ENCODE peak calls at places on chromosome 14, in nine cellular contexts. X is fibroblast of lung, N is GM23338, A is BJ, G is cardiac muscle cell, D is adrenal gland, S is fibroblast of pulmonary artery, C is AG09309, Q is astrocyte of the cerebellum. R is an unnamed sample.

GRCh38 chr14:90534091-90534837 is 137.4 kb downstream of the CALM1 start:
- DNase-seq in X (peak; percentile 76), N (no peak), A (no peak), G (peak; percentile 78), D (no peak), S (peak; percentile 50), C (no peak), Q (peak; percentile 9), R (no peak)

GRCh38 chr14:104576607-104577332 is 2.8 kb upstream of the C14orf180 start:
- DNase-seq in X (no peak), N (no peak), A (no peak), G (no peak), D (no peak), S (no peak), C (no peak), Q (no peak), R (no peak)

GRCh38 chr14:35336171-35337073 is 44.2 kb downstream of the PSMA6 start:
- DNase-seq in X (peak; percentile 47), N (peak; percentile 63), A (no peak), G (peak; percentile 99), D (peak; percentile 98), S (peak; percentile 99), C (no peak), Q (no peak), R (no peak)

GRCh38 chr14:103512701-103513611 is 9.7 kb downstream of the CKB start:
- DNase-seq in X (peak; percentile 84), N (peak; percentile 45), A (no peak), G (no peak), D (peak; percentile 86), S (peak; percentile 47), C (peak; percentile 60), Q (peak; percentile 19), R (no peak)

GRCh38 chr14:34713681-34714319 is 593 bp downstream of the CFL2 start:
- DNase-seq in X (peak; percentile 87), N (peak; percentile 33), A (peak; percentile 73), G (peak; percentile 59), D (no peak), S (peak; percentile 67), C (no peak), Q (no peak), R (no peak)

GRCh38 chr14:65225299-65226159 is 123.2 kb upstream of the MAX start:
- DNase-seq in X (no peak), N (no peak), A (no peak), G (no peak), D (no peak), S (no peak), C (no peak), Q (no peak), R (no peak)

GRCh38 chr14:50047274-50047676 is 69.1 kb downstream of the VCPKMT start:
- DNase-seq in X (no peak), N (no peak), A (no peak), G (no peak), D (peak; percentile 64), S (no peak), C (no peak), Q (no peak), R (no peak)

GRCh38 chr14:36967892-36968555 is 204.4 kb downstream of the SLC25A21 start:
- DNase-seq in X (no peak), N (no peak), A (no peak), G (no peak), D (no peak), S (no peak), C (no peak), Q (no peak), R (no peak)

GRCh38 chr14:92645841-92646478 is 102.5 kb downstream of the LGMN start:
- DNase-seq in X (peak; percentile 84), N (no peak), A (peak; percentile 77), G (peak; percentile 89), D (no peak), S (peak; percentile 75), C (peak; percentile 94), Q (no peak), R (no peak)

GRCh38 chr14:90828642-90829487 is 12.6 kb upstream of the TTC7B start:
- DNase-seq in X (no peak), N (no peak), A (no peak), G (no peak), D (peak; percentile 67), S (no peak), C (no peak), Q (no peak), R (peak; percentile 26)

GRCh38 chr14:66507181-66507721 is 696 bp upstream of the GPHN start:
- DNase-seq in X (no peak), N (peak; percentile 65), A (no peak), G (no peak), D (no peak), S (no peak), C (no peak), Q (no peak), R (no peak)

GRCh38 chr14:100138082-100138787 is 21.2 kb downstream of the DEGS2 start:
- DNase-seq in X (no peak), N (no peak), A (no peak), G (no peak), D (no peak), S (no peak), C (no peak), Q (no peak), R (no peak)

GRCh38 chr14:100138955-100139354 is 20.5 kb downstream of the DEGS2 start:
- DNase-seq in X (no peak), N (no peak), A (no peak), G (no peak), D (no peak), S (no peak), C (no peak), Q (no peak), R (no peak)

GRCh38 chr14:100142073-100143040 is 17.1 kb downstream of the DEGS2 start:
- DNase-seq in X (no peak), N (no peak), A (no peak), G (peak; percentile 53), D (peak; percentile 66), S (peak; percentile 49), C (no peak), Q (no peak), R (no peak)

GRCh38 chr14:100141133-100141497 is 18.3 kb downstream of the DEGS2 start:
- DNase-seq in X (no peak), N (no peak), A (no peak), G (no peak), D (no peak), S (no peak), C (no peak), Q (no peak), R (no peak)

GRCh38 chr14:100140452-100141132 is 18.9 kb downstream of the DEGS2 start:
- DNase-seq in X (peak; percentile 23), N (peak; percentile 90), A (no peak), G (peak; percentile 40), D (no peak), S (peak; percentile 20), C (no peak), Q (no peak), R (no peak)
- TF ChIP-seq CTCF in X (no peak), N (peak; percentile 53), A (no peak), G (peak; percentile 25), D (no peak), S (no peak), C (no peak), Q (peak; percentile 51), R (no peak)

DNA sequence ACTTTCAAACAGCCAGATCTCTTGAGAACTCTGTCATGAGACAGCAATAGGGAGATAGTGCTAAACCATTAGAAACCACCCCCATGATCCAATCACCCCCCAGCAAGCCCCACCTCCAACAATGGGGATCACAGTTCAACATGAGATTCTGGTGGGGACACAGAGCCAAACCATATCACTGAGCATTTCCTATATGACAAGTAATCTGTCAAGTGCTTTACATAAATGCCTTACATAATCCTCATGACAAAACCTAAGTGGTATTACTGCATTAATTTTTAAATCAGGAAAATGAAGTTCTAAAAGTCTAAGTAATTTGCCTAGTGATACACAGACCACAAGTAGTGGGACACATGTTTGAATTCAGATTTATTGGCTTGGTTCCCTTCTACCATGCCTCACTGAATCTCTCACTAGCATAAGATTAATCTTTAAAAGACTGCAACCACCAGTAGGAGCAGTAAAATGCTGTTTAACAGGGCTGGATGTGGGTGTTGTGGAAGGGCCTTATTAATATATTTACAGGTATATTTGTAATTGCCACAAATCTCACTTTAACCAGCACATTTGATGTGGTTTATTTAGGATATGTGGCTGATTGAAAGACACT is 323.1 kb upstream of the FBXO33 start:
- DNase-seq in X (no peak), N (no peak), A (no peak), G (no peak), D (no peak), S (no peak), C (no peak), Q (peak; percentile 2), R (no peak)
- H3K4me3 ChIP-seq in X (no peak overlapping the region), N (no peak overlapping the region), A (no peak overlapping the region), G (no peak overlapping the region), D (no peak overlapping the region), S (no peak overlapping the region), C (no peak overlapping the region), Q (no peak overlapping the region), R (no peak overlapping the region)

GRCh38 chr14:73752297-73752992 is 38.3 kb upstream of the PNMA1 start:
- DNase-seq in X (peak; percentile 80), N (peak; percentile 55), A (peak; percentile 63), G (peak; percentile 75), D (peak; percentile 92), S (peak; percentile 73), C (peak; percentile 63), Q (peak; percentile 79), R (no peak)
- TF ChIP-seq CTCF in X (peak; percentile 55), N (peak; percentile 14), A (peak; percentile 47), G (peak; percentile 40), D (peak; percentile 24), S (peak; percentile 36), C (peak; percentile 38), Q (peak; percentile 53), R (peak; percentile 47)

GRCh38 chr14:68982581-68982980 is 3.5 kb upstream of the ACTN1 start:
- DNase-seq in X (peak; percentile 39), N (no peak), A (no peak), G (peak; percentile 57), D (peak; percentile 75), S (peak; percentile 55), C (no peak), Q (no peak), R (no peak)
- H3K4me3 ChIP-seq in X (no peak overlapping the region), N (no peak overlapping the region), A (no peak overlapping the region), G (no peak overlapping the region), D (no peak overlapping the region), S (no peak overlapping the region), C (no peak overlapping the region), Q (no peak overlapping the region), R (no peak overlapping the region)

GRCh38 chr14:39467889-39468524 is 35.8 kb upstream of the FBXO33 start:
- DNase-seq in X (peak; percentile 36), N (peak; percentile 79), A (no peak), G (peak; percentile 58), D (no peak), S (peak; percentile 57), C (peak; percentile 4), Q (no peak), R (no peak)
- TF ChIP-seq CTCF in X (peak; percentile 32), N (peak; percentile 72), A (peak; percentile 48), G (peak; percentile 52), D (no peak), S (peak; percentile 54), C (peak; percentile 51), Q (peak; percentile 41), R (peak; percentile 73)

DNA sequence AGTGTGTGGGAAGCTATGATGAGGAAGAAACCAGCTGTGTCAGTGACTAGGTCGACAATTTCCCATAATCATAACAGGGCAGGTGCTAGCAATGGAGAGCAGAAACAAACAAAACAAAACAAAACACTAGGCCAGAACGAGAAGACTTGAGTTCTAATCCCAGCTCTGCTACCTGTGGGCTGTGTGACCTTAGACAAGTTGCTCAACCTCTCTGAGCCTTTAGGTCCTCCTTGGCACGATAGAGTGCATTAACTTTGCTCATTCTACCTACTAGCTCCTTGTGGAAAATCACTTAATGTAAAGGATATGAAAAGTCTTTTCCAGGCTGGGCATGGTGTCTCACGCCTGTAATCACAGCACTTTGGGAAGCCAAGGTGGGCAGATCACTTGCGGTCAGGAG is 11.2 kb downstream of the HHIPL1 start:
- DNase-seq in X (no peak), N (no peak), A (no peak), G (no peak), D (no peak), S (no peak), C (no peak), Q (no peak), R (no peak)
- H3K4me3 ChIP-seq in X (no peak overlapping the region), N (no peak overlapping the region), A (no peak overlapping the region), G (no peak overlapping the region), D (no peak overlapping the region), S (no peak overlapping the region), C (no peak overlapping the region), Q (no peak overlapping the region), R (no peak overlapping the region)